ENCODE peak calls at places on chromosomes 5 and 9, in ten cellular contexts. One of them, this sample, is unnamed.

GRCh38 chr5:66239034-66239433 is 94.9 kb downstream of the SREK1 start:
- DNase-seq in gastrocnemius medialis: no peak
- DNase-seq in fibroblast of the aortic adventitia: no peak
- DNase-seq in kidney: no peak
- DNase-seq in A549: peak; percentile 27
- DNase-seq in foreskin fibroblast: no peak
- DNase-seq in tibial artery: no peak
- DNase-seq in cardiac fibroblast: peak; percentile 27
- DNase-seq in AG04450: no peak
- DNase-seq in heart right ventricle: no peak
- DNase-seq in this sample: no peak

GRCh38 chr9:134466869-134467616 is 140.8 kb downstream of the RXRA start:
- DNase-seq in tibial artery: no peak
- DNase-seq in gastrocnemius medialis: no peak
- DNase-seq in AG04450: no peak
- DNase-seq in A549: no peak
- DNase-seq in cardiac fibroblast: no peak
- DNase-seq in foreskin fibroblast: no peak
- DNase-seq in fibroblast of the aortic adventitia: no peak
- DNase-seq in heart right ventricle: no peak
- DNase-seq in kidney: no peak
- DNase-seq in this sample: no peak

GRCh38 chr5:134145061-134145757 is 30.7 kb downstream of the TCF7 start:
- DNase-seq in tibial artery: no peak
- DNase-seq in AG04450: no peak
- DNase-seq in foreskin fibroblast: no peak
- DNase-seq in gastrocnemius medialis: no peak
- DNase-seq in fibroblast of the aortic adventitia: no peak
- DNase-seq in A549: no peak
- DNase-seq in kidney: no peak
- DNase-seq in heart right ventricle: no peak
- DNase-seq in cardiac fibroblast: no peak
- DNase-seq in this sample: no peak

GRCh38 chr9:126412945-126413344 is 86.3 kb downstream of the MVB12B start:
- DNase-seq in tibial artery: no peak
- DNase-seq in kidney: no peak
- DNase-seq in AG04450: no peak
- DNase-seq in gastrocnemius medialis: no peak
- DNase-seq in cardiac fibroblast: no peak
- DNase-seq in foreskin fibroblast: peak; percentile 16
- DNase-seq in fibroblast of the aortic adventitia: no peak
- DNase-seq in heart right ventricle: no peak
- DNase-seq in A549: no peak
- DNase-seq in this sample: no peak

GRCh38 chr5:142958933-142959682 is 188.9 kb downstream of the ARHGAP26 start:
- DNase-seq in fibroblast of the aortic adventitia: no peak
- DNase-seq in A549: no peak
- DNase-seq in kidney: no peak
- DNase-seq in AG04450: no peak
- DNase-seq in cardiac fibroblast: peak; percentile 40
- DNase-seq in tibial artery: no peak
- DNase-seq in gastrocnemius medialis: no peak
- DNase-seq in foreskin fibroblast: no peak
- DNase-seq in heart right ventricle: no peak
- DNase-seq in this sample: no peak

GRCh38 chr9:135670721-135671590 is 7.8 kb downstream of the LCN9 start:
- DNase-seq in tibial artery: no peak
- DNase-seq in kidney: peak; percentile 58
- DNase-seq in cardiac fibroblast: no peak
- DNase-seq in fibroblast of the aortic adventitia: no peak
- DNase-seq in heart right ventricle: no peak
- DNase-seq in A549: no peak
- DNase-seq in gastrocnemius medialis: no peak
- DNase-seq in foreskin fibroblast: no peak
- DNase-seq in AG04450: no peak
- DNase-seq in this sample: no peak

GRCh38 chr5:173689713-173690360 is 73.4 kb upstream of the BOD1 start:
- DNase-seq in A549: peak; percentile 88
- DNase-seq in AG04450: no peak
- DNase-seq in gastrocnemius medialis: no peak
- DNase-seq in heart right ventricle: no peak
- DNase-seq in kidney: no peak
- DNase-seq in cardiac fibroblast: no peak
- DNase-seq in fibroblast of the aortic adventitia: no peak
- DNase-seq in tibial artery: no peak
- DNase-seq in foreskin fibroblast: no peak
- DNase-seq in this sample: no peak

GRCh38 chr5:60563696-60564324 is 136.2 kb downstream of the DEPDC1B start:
- DNase-seq in gastrocnemius medialis: no peak
- DNase-seq in kidney: no peak
- DNase-seq in AG04450: no peak
- DNase-seq in tibial artery: no peak
- DNase-seq in A549: no peak
- DNase-seq in heart right ventricle: no peak
- DNase-seq in foreskin fibroblast: no peak
- DNase-seq in fibroblast of the aortic adventitia: no peak
- DNase-seq in cardiac fibroblast: no peak
- DNase-seq in this sample: no peak

GRCh38 chr9:113764572-113764971 is 111.5 kb upstream of the ZNF618 start:
- DNase-seq in gastrocnemius medialis: no peak
- DNase-seq in foreskin fibroblast: no peak
- DNase-seq in heart right ventricle: no peak
- DNase-seq in cardiac fibroblast: no peak
- DNase-seq in kidney: no peak
- DNase-seq in AG04450: no peak
- DNase-seq in fibroblast of the aortic adventitia: no peak
- DNase-seq in A549: no peak
- DNase-seq in tibial artery: no peak
- DNase-seq in this sample: no peak

GRCh38 chr9:136943291-136944093 is 1.0 kb downstream of the FBXW5 start:
- DNase-seq in tibial artery: no peak
- DNase-seq in A549: peak; percentile 50
- DNase-seq in cardiac fibroblast: peak; percentile 45
- DNase-seq in kidney: peak; percentile 90
- DNase-seq in fibroblast of the aortic adventitia: peak; percentile 16
- DNase-seq in gastrocnemius medialis: no peak
- DNase-seq in foreskin fibroblast: peak; percentile 11
- DNase-seq in AG04450: no peak
- DNase-seq in heart right ventricle: no peak
- DNase-seq in this sample: peak; percentile 15

GRCh38 chr5:56440871-56441740 is 208.0 kb upstream of the ANKRD55 start:
- DNase-seq in fibroblast of the aortic adventitia: peak; percentile 4
- DNase-seq in gastrocnemius medialis: peak; percentile 12
- DNase-seq in foreskin fibroblast: peak; percentile 62
- DNase-seq in kidney: no peak
- DNase-seq in AG04450: peak; percentile 68
- DNase-seq in tibial artery: no peak
- DNase-seq in heart right ventricle: no peak
- DNase-seq in cardiac fibroblast: peak; percentile 87
- DNase-seq in A549: peak; percentile 22
- DNase-seq in this sample: peak; percentile 66

GRCh38 chr5:60184599-60184998 is 291.1 kb upstream of the PDE4D start:
- DNase-seq in cardiac fibroblast: no peak
- DNase-seq in tibial artery: no peak
- DNase-seq in kidney: no peak
- DNase-seq in A549: no peak
- DNase-seq in foreskin fibroblast: peak; percentile 7
- DNase-seq in AG04450: no peak
- DNase-seq in heart right ventricle: no peak
- DNase-seq in fibroblast of the aortic adventitia: no peak
- DNase-seq in gastrocnemius medialis: no peak
- DNase-seq in this sample: peak; percentile 61

GRCh38 chr5:96838483-96839395 is 31.0 kb upstream of the ERAP1 start:
- DNase-seq in fibroblast of the aortic adventitia: no peak
- DNase-seq in cardiac fibroblast: no peak
- DNase-seq in foreskin fibroblast: no peak
- DNase-seq in A549: no peak
- DNase-seq in AG04450: no peak
- DNase-seq in kidney: no peak
- DNase-seq in heart right ventricle: no peak
- DNase-seq in gastrocnemius medialis: no peak
- DNase-seq in tibial artery: no peak
- DNase-seq in this sample: no peak

GRCh38 chr5:170278611-170279500 is 18.7 kb downstream of the LCP2 start:
- DNase-seq in foreskin fibroblast: no peak
- DNase-seq in A549: no peak
- DNase-seq in cardiac fibroblast: no peak
- DNase-seq in AG04450: no peak
- DNase-seq in tibial artery: peak; percentile 61
- DNase-seq in heart right ventricle: peak; percentile 46
- DNase-seq in gastrocnemius medialis: no peak
- DNase-seq in kidney: peak; percentile 85
- DNase-seq in fibroblast of the aortic adventitia: no peak
- DNase-seq in this sample: no peak

GRCh38 chr9:124479947-124480620 is 27.1 kb downstream of the NR5A1 start:
- DNase-seq in heart right ventricle: no peak
- DNase-seq in gastrocnemius medialis: no peak
- DNase-seq in fibroblast of the aortic adventitia: no peak
- DNase-seq in AG04450: no peak
- DNase-seq in A549: no peak
- DNase-seq in foreskin fibroblast: no peak
- DNase-seq in cardiac fibroblast: no peak
- DNase-seq in tibial artery: no peak
- DNase-seq in kidney: no peak
- DNase-seq in this sample: no peak

GRCh38 chr5:30337084-30337573 is 856.4 kb upstream of the CDH6 start:
- DNase-seq in tibial artery: no peak
- DNase-seq in cardiac fibroblast: no peak
- DNase-seq in gastrocnemius medialis: no peak
- DNase-seq in fibroblast of the aortic adventitia: no peak
- DNase-seq in foreskin fibroblast: no peak
- DNase-seq in heart right ventricle: no peak
- DNase-seq in AG04450: no peak
- DNase-seq in A549: no peak
- DNase-seq in kidney: no peak
- DNase-seq in this sample: no peak
- H3K4me3 ChIP-seq in tibial artery: no peak overlapping the region
- H3K4me3 ChIP-seq in cardiac fibroblast: no peak overlapping the region
- H3K4me3 ChIP-seq in gastrocnemius medialis: no peak overlapping the region
- H3K4me3 ChIP-seq in fibroblast of the aortic adventitia: no peak overlapping the region
- H3K4me3 ChIP-seq in foreskin fibroblast: no peak overlapping the region
- H3K4me3 ChIP-seq in heart right ventricle: no peak overlapping the region
- H3K4me3 ChIP-seq in AG04450: no peak overlapping the region
- H3K4me3 ChIP-seq in A549: no peak overlapping the region
- H3K4me3 ChIP-seq in kidney: no peak overlapping the region
- H3K4me3 ChIP-seq in this sample: no peak overlapping the region

DNA sequence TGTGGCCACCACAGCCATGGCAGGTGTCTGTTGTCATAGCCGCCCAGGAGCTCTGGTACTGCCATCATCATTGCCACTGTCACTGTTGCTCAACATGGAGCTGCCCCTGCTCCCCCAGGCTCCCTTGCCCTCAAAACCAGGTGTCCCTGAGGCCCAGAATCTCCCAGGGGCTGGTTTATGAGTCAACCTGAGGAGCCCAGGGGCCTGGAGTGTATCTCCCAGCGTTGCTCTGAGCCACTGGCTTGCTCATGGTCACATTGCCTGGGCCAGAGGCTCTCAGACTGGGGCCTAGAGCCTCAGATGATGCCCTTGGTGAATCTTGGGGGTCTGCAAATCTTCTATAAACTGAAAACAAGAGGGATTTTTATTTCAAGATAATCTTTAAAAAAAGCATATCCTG is 24.7 kb upstream of the TBC1D2 start:
- DNase-seq in tibial artery: no peak
- DNase-seq in heart right ventricle: no peak
- DNase-seq in cardiac fibroblast: no peak
- DNase-seq in AG04450: no peak
- DNase-seq in kidney: no peak
- DNase-seq in A549: no peak
- DNase-seq in gastrocnemius medialis: no peak
- DNase-seq in fibroblast of the aortic adventitia: no peak
- DNase-seq in foreskin fibroblast: no peak
- DNase-seq in this sample: no peak
- TF ChIP-seq CTCF in tibial artery: no peak
- TF ChIP-seq CTCF in heart right ventricle: no peak
- TF ChIP-seq CTCF in cardiac fibroblast: no peak
- TF ChIP-seq CTCF in AG04450: no peak
- TF ChIP-seq CTCF in kidney: no peak
- TF ChIP-seq CTCF in A549: no peak
- TF ChIP-seq CTCF in gastrocnemius medialis: no peak
- TF ChIP-seq CTCF in fibroblast of the aortic adventitia: no peak
- TF ChIP-seq CTCF in foreskin fibroblast: no peak
- TF ChIP-seq CTCF in this sample: no peak

GRCh38 chr9:115672477-115673316 is 480.9 kb upstream of the PAPPA start:
- DNase-seq in fibroblast of the aortic adventitia: peak; percentile 99
- DNase-seq in heart right ventricle: no peak
- DNase-seq in cardiac fibroblast: peak; percentile 99
- DNase-seq in kidney: no peak
- DNase-seq in tibial artery: no peak
- DNase-seq in gastrocnemius medialis: no peak
- DNase-seq in AG04450: peak; percentile 96
- DNase-seq in A549: peak; percentile 84
- DNase-seq in foreskin fibroblast: peak; percentile 95
- DNase-seq in this sample: peak; percentile 98
- H3K4me3 ChIP-seq in fibroblast of the aortic adventitia: no peak overlapping the region
- H3K4me3 ChIP-seq in heart right ventricle: no peak overlapping the region
- H3K4me3 ChIP-seq in cardiac fibroblast: no peak overlapping the region
- H3K4me3 ChIP-seq in kidney: no peak overlapping the region
- H3K4me3 ChIP-seq in tibial artery: no peak overlapping the region
- H3K4me3 ChIP-seq in gastrocnemius medialis: no peak overlapping the region
- H3K4me3 ChIP-seq in AG04450: peak overlapping the region; percentile 5
- H3K4me3 ChIP-seq in A549: no peak overlapping the region
- H3K4me3 ChIP-seq in foreskin fibroblast: no peak overlapping the region
- H3K4me3 ChIP-seq in this sample: no peak overlapping the region

GRCh38 chr9:100014846-100015245 is 84.0 kb downstream of the ERP44 start:
- DNase-seq in fibroblast of the aortic adventitia: no peak
- DNase-seq in gastrocnemius medialis: no peak
- DNase-seq in AG04450: no peak
- DNase-seq in heart right ventricle: no peak
- DNase-seq in A549: no peak
- DNase-seq in cardiac fibroblast: no peak
- DNase-seq in kidney: no peak
- DNase-seq in tibial artery: no peak
- DNase-seq in foreskin fibroblast: no peak
- DNase-seq in this sample: no peak

GRCh38 chr9:100013573-100013972 is 85.2 kb downstream of the ERP44 start:
- DNase-seq in cardiac fibroblast: no peak
- DNase-seq in heart right ventricle: no peak
- DNase-seq in gastrocnemius medialis: no peak
- DNase-seq in foreskin fibroblast: no peak
- DNase-seq in tibial artery: no peak
- DNase-seq in fibroblast of the aortic adventitia: no peak
- DNase-seq in AG04450: no peak
- DNase-seq in kidney: no peak
- DNase-seq in A549: no peak
- DNase-seq in this sample: no peak

DNA sequence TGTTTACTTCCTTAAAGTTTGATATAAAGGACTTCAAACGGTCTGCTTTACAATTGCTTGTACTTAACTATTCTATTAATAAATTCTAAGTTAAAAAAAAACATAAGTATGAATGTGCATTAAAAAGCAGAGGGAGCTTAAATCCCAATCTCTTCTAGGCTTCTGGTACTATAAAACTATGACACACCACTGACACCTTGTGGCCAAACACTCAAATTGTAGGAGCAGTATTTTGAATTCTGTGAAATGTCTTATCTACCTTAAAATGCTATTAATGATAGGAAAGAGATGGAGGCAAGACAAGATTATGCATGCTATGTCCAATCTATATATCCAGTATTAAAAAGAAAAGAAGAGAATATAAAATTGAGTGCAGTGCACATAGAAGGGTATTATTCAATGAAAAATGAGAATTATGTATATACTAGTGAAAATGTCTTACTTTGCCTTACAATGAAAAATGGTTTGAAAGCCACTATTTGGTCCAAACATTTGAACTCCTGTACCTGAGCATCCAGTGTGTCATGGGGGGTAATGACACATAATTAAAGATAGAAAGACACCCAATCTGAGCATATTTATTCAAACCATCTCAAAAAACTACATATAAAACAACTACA is 87.6 kb downstream of the ERP44 start:
- DNase-seq in cardiac fibroblast: peak; percentile 82
- DNase-seq in foreskin fibroblast: peak; percentile 74
- DNase-seq in A549: peak; percentile 24
- DNase-seq in tibial artery: no peak
- DNase-seq in AG04450: no peak
- DNase-seq in gastrocnemius medialis: no peak
- DNase-seq in kidney: no peak
- DNase-seq in heart right ventricle: no peak
- DNase-seq in fibroblast of the aortic adventitia: peak; percentile 59
- DNase-seq in this sample: peak; percentile 68
- TF ChIP-seq CTCF in cardiac fibroblast: peak; percentile 58
- TF ChIP-seq CTCF in foreskin fibroblast: peak; percentile 45
- TF ChIP-seq CTCF in A549: peak; percentile 63
- TF ChIP-seq CTCF in tibial artery: peak; percentile 32
- TF ChIP-seq CTCF in AG04450: peak; percentile 47
- TF ChIP-seq CTCF in gastrocnemius medialis: peak; percentile 30
- TF ChIP-seq CTCF in kidney: peak; percentile 25
- TF ChIP-seq CTCF in heart right ventricle: peak; percentile 64
- TF ChIP-seq CTCF in fibroblast of the aortic adventitia: peak; percentile 55
- TF ChIP-seq CTCF in this sample: peak; percentile 49